ENCODE peak calls at places on chromosome 22, in five cellular contexts. One of them, this sample, is unnamed. For H3K36me3, the result is how much of the 10 kb centered on the place peaks cover.

GRCh38 chr22:49351761-49352221 is 475.9 kb downstream of the BRD1 start:
- DNase-seq in mammary epithelial cell: no peak
- DNase-seq in neuronal stem cell: no peak
- DNase-seq in neural progenitor cell: no peak
- DNase-seq in GM23248: no peak
- DNase-seq in this sample: no peak

GRCh38 chr22:36440429-36441002 is 40.9 kb downstream of the TXN2 start:
- DNase-seq in mammary epithelial cell: no peak
- DNase-seq in neuronal stem cell: no peak
- DNase-seq in neural progenitor cell: no peak
- DNase-seq in GM23248: no peak
- DNase-seq in this sample: no peak

GRCh38 chr22:37623075-37624016 is 14.7 kb downstream of the GGA1 start:
- DNase-seq in mammary epithelial cell: no peak
- DNase-seq in neuronal stem cell: peak
- DNase-seq in neural progenitor cell: peak
- DNase-seq in GM23248: peak
- DNase-seq in this sample: peak

GRCh38 chr22:42013385-42013784 is 14.8 kb downstream of the WBP2NL start:
- DNase-seq in mammary epithelial cell: no peak
- DNase-seq in neuronal stem cell: no peak
- DNase-seq in neural progenitor cell: no peak
- DNase-seq in GM23248: no peak
- DNase-seq in this sample: no peak

GRCh38 chr22:48389916-48390315 is 1437.8 kb downstream of the BRD1 start:
- DNase-seq in mammary epithelial cell: no peak
- DNase-seq in neuronal stem cell: no peak
- DNase-seq in neural progenitor cell: no peak
- DNase-seq in GM23248: no peak
- DNase-seq in this sample: no peak

GRCh38 chr22:42375982-42376381 is 56.2 kb downstream of the NFAM1 start:
- DNase-seq in mammary epithelial cell: no peak
- DNase-seq in neuronal stem cell: no peak
- DNase-seq in neural progenitor cell: no peak
- DNase-seq in GM23248: no peak
- DNase-seq in this sample: no peak

GRCh38 chr22:49764151-49764581 is 63.5 kb downstream of the BRD1 start:
- DNase-seq in mammary epithelial cell: no peak
- DNase-seq in neuronal stem cell: no peak
- DNase-seq in neural progenitor cell: no peak
- DNase-seq in GM23248: peak
- DNase-seq in this sample: no peak

GRCh38 chr22:29647954-29648737 is 44.7 kb downstream of the NF2 start:
- DNase-seq in mammary epithelial cell: no peak
- DNase-seq in neuronal stem cell: no peak
- DNase-seq in neural progenitor cell: no peak
- DNase-seq in GM23248: no peak
- DNase-seq in this sample: no peak

GRCh38 chr22:23781533-23781932 is 5.2 kb upstream of the SMARCB1 start:
- DNase-seq in mammary epithelial cell: peak
- DNase-seq in neuronal stem cell: no peak
- DNase-seq in neural progenitor cell: no peak
- DNase-seq in GM23248: peak
- DNase-seq in this sample: peak

GRCh38 chr22:26587991-26588613 is 1.8 kb downstream of the TPST2 start:
- DNase-seq in mammary epithelial cell: no peak
- DNase-seq in neuronal stem cell: no peak
- DNase-seq in neural progenitor cell: no peak
- DNase-seq in GM23248: peak
- DNase-seq in this sample: peak

GRCh38 chr22:48517039-48518030 is 1310.3 kb downstream of the BRD1 start:
- DNase-seq in mammary epithelial cell: no peak
- DNase-seq in neuronal stem cell: no peak
- DNase-seq in neural progenitor cell: peak
- DNase-seq in GM23248: peak
- DNase-seq in this sample: no peak

GRCh38 chr22:44535362-44536095 is 37.5 kb upstream of the RTL6 start:
- DNase-seq in mammary epithelial cell: no peak
- DNase-seq in neuronal stem cell: no peak
- DNase-seq in neural progenitor cell: no peak
- DNase-seq in GM23248: no peak
- DNase-seq in this sample: no peak

GRCh38 chr22:48376936-48377335 is 1450.7 kb downstream of the BRD1 start:
- DNase-seq in mammary epithelial cell: no peak
- DNase-seq in neuronal stem cell: no peak
- DNase-seq in neural progenitor cell: no peak
- DNase-seq in GM23248: no peak
- DNase-seq in this sample: no peak

GRCh38 chr22:29994027-29994715 is 86.1 kb upstream of the HORMAD2 start:
- DNase-seq in mammary epithelial cell: peak
- DNase-seq in neuronal stem cell: no peak
- DNase-seq in neural progenitor cell: no peak
- DNase-seq in GM23248: peak
- DNase-seq in this sample: peak

GRCh38 chr22:26592368-26593015 is 2.6 kb upstream of the TPST2 start:
- DNase-seq in mammary epithelial cell: peak
- DNase-seq in neuronal stem cell: no peak
- DNase-seq in neural progenitor cell: no peak
- DNase-seq in GM23248: no peak
- DNase-seq in this sample: no peak

DNA sequence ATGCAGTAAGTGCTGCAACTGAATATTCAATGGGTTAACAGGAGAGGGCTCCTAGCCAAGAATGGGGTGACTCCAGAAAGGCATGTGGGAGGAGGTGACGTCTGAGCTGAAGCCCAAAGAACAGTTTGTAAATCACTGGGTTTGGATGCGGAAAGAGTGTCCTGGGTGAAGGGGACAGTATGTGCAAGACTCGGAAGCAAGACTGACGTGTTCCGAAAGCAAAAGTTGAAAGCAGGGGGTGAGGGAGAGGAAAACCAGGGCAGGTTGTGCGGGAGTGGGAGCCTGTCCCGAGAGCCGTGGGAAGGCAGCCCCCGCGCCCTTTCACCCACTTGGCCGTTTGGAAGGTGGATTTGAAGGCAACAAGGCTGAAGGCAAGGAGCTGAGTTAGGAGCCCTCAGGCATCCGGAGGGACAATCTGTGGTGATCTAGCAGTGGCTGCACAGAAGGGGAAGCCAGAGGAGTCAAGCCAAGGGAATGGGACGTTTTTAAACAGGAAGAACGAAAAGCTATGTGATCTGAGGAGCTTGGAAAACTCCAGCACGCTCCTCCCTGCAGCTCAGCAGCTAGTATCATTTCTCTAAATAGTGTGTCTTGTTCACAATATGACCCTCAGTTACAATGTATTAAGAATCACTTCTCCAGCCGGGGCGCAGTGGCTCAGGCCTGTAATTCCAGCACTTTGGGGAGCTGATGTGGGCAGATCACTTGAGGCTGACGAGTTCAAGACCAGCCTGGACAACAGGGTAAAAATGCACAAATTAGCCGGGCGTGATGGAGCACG is 7.7 kb downstream of the SLC25A18 start:
- DNase-seq in mammary epithelial cell: peak
- DNase-seq in neuronal stem cell: no peak
- DNase-seq in neural progenitor cell: no peak
- DNase-seq in GM23248: peak
- DNase-seq in this sample: peak
- H3K9ac ChIP-seq in mammary epithelial cell: peak
- H3K9ac ChIP-seq in neuronal stem cell: no peak
- H3K9ac ChIP-seq in neural progenitor cell: no peak
- H3K9ac ChIP-seq in GM23248: peak
- H3K9ac ChIP-seq in this sample: peak

DNA sequence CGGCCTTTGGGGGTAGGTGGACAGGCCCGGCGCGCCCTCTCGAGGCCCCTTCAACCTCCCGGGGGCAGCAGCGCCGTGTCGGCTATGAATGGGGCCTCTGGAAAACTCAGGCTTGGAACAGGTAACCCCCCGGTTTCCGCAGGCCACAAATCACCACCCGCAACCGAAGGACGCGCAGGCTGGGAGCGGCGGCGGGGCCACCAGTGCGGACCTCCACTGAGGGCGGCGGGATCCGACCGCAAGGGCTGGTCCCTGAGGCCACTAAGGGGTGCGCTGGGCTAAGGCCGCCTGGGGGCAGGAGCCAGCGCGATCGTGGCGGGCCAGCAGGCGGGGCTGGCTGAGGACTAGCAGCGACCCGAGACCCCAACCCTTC is 695 bp upstream of the ATF4 start:
- DNase-seq in mammary epithelial cell: peak
- DNase-seq in neuronal stem cell: no peak
- DNase-seq in neural progenitor cell: peak
- DNase-seq in GM23248: peak
- DNase-seq in this sample: peak
- H3K36me3 ChIP-seq in mammary epithelial cell: under half
- H3K36me3 ChIP-seq in neuronal stem cell: under half
- H3K36me3 ChIP-seq in neural progenitor cell: under half
- H3K36me3 ChIP-seq in GM23248: under half
- H3K36me3 ChIP-seq in this sample: half or more

GRCh38 chr22:19376971-19377370 is 54.6 kb downstream of the HIRA start:
- DNase-seq in mammary epithelial cell: no peak
- DNase-seq in neuronal stem cell: no peak
- DNase-seq in neural progenitor cell: no peak
- DNase-seq in GM23248: no peak
- DNase-seq in this sample: no peak

GRCh38 chr22:19377565-19378361 is 53.8 kb downstream of the HIRA start:
- DNase-seq in mammary epithelial cell: no peak
- DNase-seq in neuronal stem cell: no peak
- DNase-seq in neural progenitor cell: no peak
- DNase-seq in GM23248: no peak
- DNase-seq in this sample: no peak

GRCh38 chr22:19375435-19375834 is 56.1 kb downstream of the HIRA start:
- DNase-seq in mammary epithelial cell: no peak
- DNase-seq in neuronal stem cell: no peak
- DNase-seq in neural progenitor cell: no peak
- DNase-seq in GM23248: no peak
- DNase-seq in this sample: no peak

GRCh38 chr22:19376247-19376646 is 55.3 kb downstream of the HIRA start:
- DNase-seq in mammary epithelial cell: no peak
- DNase-seq in neuronal stem cell: no peak
- DNase-seq in neural progenitor cell: no peak
- DNase-seq in GM23248: no peak
- DNase-seq in this sample: no peak

DNA sequence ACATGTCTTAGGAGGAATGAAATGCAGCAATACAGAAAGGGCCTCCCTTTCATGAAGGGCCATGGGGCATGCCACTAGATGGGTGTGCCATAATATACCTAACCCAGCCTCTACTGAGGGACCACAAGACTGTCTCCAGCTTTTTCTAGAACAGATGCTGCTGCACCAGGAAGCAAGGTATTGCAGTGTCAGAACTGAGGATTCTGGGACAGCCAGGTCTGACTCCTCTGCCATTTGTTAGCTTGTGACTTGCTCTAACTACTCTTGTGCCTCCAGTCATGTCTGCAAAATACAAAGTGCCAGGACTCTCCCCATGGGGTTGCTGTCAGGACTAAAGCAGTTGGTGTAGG is 53.2 kb downstream of the HIRA start:
- DNase-seq in mammary epithelial cell: no peak
- DNase-seq in neuronal stem cell: no peak
- DNase-seq in neural progenitor cell: no peak
- DNase-seq in GM23248: no peak
- DNase-seq in this sample: no peak
- H3K9ac ChIP-seq in mammary epithelial cell: no peak
- H3K9ac ChIP-seq in neuronal stem cell: no peak
- H3K9ac ChIP-seq in neural progenitor cell: no peak
- H3K9ac ChIP-seq in GM23248: no peak
- H3K9ac ChIP-seq in this sample: no peak

DNA sequence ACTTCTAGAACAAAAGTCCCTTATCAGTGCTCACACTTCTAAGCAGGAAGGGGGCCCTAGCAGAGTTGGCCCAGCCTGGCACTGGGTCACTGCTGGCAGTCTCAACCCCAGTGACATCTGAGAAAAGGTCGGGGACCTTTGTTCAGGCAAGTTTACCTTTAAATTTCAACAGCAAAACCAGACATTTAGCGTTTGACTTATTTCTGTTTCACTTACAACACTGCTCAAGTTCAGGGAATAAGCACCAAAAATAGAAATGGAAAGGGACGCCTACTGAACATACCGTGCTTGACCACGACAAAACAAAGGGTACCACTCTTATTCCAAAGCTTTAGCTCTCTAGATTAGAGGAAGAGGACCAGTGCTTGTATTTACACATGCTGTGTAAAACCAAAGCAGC is 26.2 kb downstream of the PITPNB start:
- DNase-seq in mammary epithelial cell: no peak
- DNase-seq in neuronal stem cell: no peak
- DNase-seq in neural progenitor cell: no peak
- DNase-seq in GM23248: no peak
- DNase-seq in this sample: no peak
- H3K36me3 ChIP-seq in mammary epithelial cell: half or more
- H3K36me3 ChIP-seq in neuronal stem cell: under half
- H3K36me3 ChIP-seq in neural progenitor cell: under half
- H3K36me3 ChIP-seq in GM23248: half or more
- H3K36me3 ChIP-seq in this sample: half or more